ENCODE peak calls at places on chromosome 9, in six cellular contexts. One of them, this sample, is unnamed.
A peak's percentile ranks its signal among the peaks of the same experiment; 100 is the strongest.

GRCh38 chr9:127264462-127265040 is at the start of gene GARNL3:
- DNase-seq in glutamatergic neuron: no peak
- DNase-seq in hypothalamus: no peak
- DNase-seq in NCI-H2029: no peak
- DNase-seq in activated gamma-delta T cell treated with Interleukin-2 at 50 U/mL for 16 hours: no peak
- DNase-seq in CD8-positive, alpha-beta T cell: no peak
- DNase-seq in this sample: no peak

GRCh38 chr9:95283678-95284077 is 33.8 kb downstream of the FANCC start:
- DNase-seq in glutamatergic neuron: no peak
- DNase-seq in CD8-positive, alpha-beta T cell: no peak
- DNase-seq in NCI-H2029: no peak
- DNase-seq in activated gamma-delta T cell treated with Interleukin-2 at 50 U/mL for 16 hours: no peak
- DNase-seq in hypothalamus: no peak
- DNase-seq in this sample: no peak

GRCh38 chr9:91489391-91489899 is 65.8 kb upstream of the NFIL3 start:
- DNase-seq in NCI-H2029: no peak
- DNase-seq in glutamatergic neuron: no peak
- DNase-seq in activated gamma-delta T cell treated with Interleukin-2 at 50 U/mL for 16 hours: no peak
- DNase-seq in CD8-positive, alpha-beta T cell: no peak
- DNase-seq in hypothalamus: no peak
- DNase-seq in this sample: no peak

GRCh38 chr9:98457696-98458370 is 202.4 kb upstream of the TBC1D2 start:
- DNase-seq in glutamatergic neuron: no peak
- DNase-seq in hypothalamus: no peak
- DNase-seq in CD8-positive, alpha-beta T cell: no peak
- DNase-seq in NCI-H2029: no peak
- DNase-seq in activated gamma-delta T cell treated with Interleukin-2 at 50 U/mL for 16 hours: no peak
- DNase-seq in this sample: no peak

GRCh38 chr9:108869092-108869725 is 7.1 kb downstream of the ACTL7A start:
- DNase-seq in activated gamma-delta T cell treated with Interleukin-2 at 50 U/mL for 16 hours: no peak
- DNase-seq in hypothalamus: no peak
- DNase-seq in CD8-positive, alpha-beta T cell: no peak
- DNase-seq in NCI-H2029: no peak
- DNase-seq in glutamatergic neuron: no peak
- DNase-seq in this sample: peak; percentile 57

GRCh38 chr9:102642651-102643050 is 352.5 kb upstream of the CYLC2 start:
- DNase-seq in glutamatergic neuron: no peak
- DNase-seq in NCI-H2029: no peak
- DNase-seq in hypothalamus: no peak
- DNase-seq in CD8-positive, alpha-beta T cell: no peak
- DNase-seq in activated gamma-delta T cell treated with Interleukin-2 at 50 U/mL for 16 hours: no peak
- DNase-seq in this sample: no peak

GRCh38 chr9:74557577-74557976 is 60.4 kb downstream of the RORB start:
- DNase-seq in NCI-H2029: no peak
- DNase-seq in activated gamma-delta T cell treated with Interleukin-2 at 50 U/mL for 16 hours: no peak
- DNase-seq in CD8-positive, alpha-beta T cell: no peak
- DNase-seq in hypothalamus: no peak
- DNase-seq in glutamatergic neuron: no peak
- DNase-seq in this sample: no peak

GRCh38 chr9:79176298-79176697 is 395.5 kb upstream of the TLE4 start:
- DNase-seq in hypothalamus: no peak
- DNase-seq in glutamatergic neuron: no peak
- DNase-seq in NCI-H2029: no peak
- DNase-seq in CD8-positive, alpha-beta T cell: no peak
- DNase-seq in activated gamma-delta T cell treated with Interleukin-2 at 50 U/mL for 16 hours: no peak
- DNase-seq in this sample: no peak

GRCh38 chr9:90007516-90008430 is 403.0 kb downstream of the GADD45G start:
- DNase-seq in NCI-H2029: no peak
- DNase-seq in activated gamma-delta T cell treated with Interleukin-2 at 50 U/mL for 16 hours: no peak
- DNase-seq in glutamatergic neuron: no peak
- DNase-seq in CD8-positive, alpha-beta T cell: no peak
- DNase-seq in hypothalamus: no peak
- DNase-seq in this sample: peak; percentile 2

GRCh38 chr9:125119643-125120286 is 23.6 kb downstream of the SCAI start:
- DNase-seq in hypothalamus: no peak
- DNase-seq in NCI-H2029: no peak
- DNase-seq in activated gamma-delta T cell treated with Interleukin-2 at 50 U/mL for 16 hours: no peak
- DNase-seq in CD8-positive, alpha-beta T cell: peak; percentile 29
- DNase-seq in glutamatergic neuron: peak; percentile 24
- DNase-seq in this sample: peak; percentile 56

GRCh38 chr9:115250646-115251045 is 132.7 kb upstream of the TNC start:
- DNase-seq in activated gamma-delta T cell treated with Interleukin-2 at 50 U/mL for 16 hours: no peak
- DNase-seq in CD8-positive, alpha-beta T cell: no peak
- DNase-seq in glutamatergic neuron: no peak
- DNase-seq in hypothalamus: no peak
- DNase-seq in NCI-H2029: no peak
- DNase-seq in this sample: peak; percentile 95

This sample was measured in foreskin fibroblast.